ENCODE peak calls at places on chromosomes 13 and 19, in five cellular contexts. C, L, H, K and F are unnamed samples. For H3K9me3 and H3K27me3, the result is how much of the 10 kb centered on the place peaks cover.

GRCh38 chr13:37701306-37701705 is 102.7 kb upstream of the POSTN start:
- DNase-seq in H (no peak), C (no peak), K (no peak), L (no peak), F (no peak)

GRCh38 chr19:44694184-44694579 is 4.8 kb upstream of the CEACAM16 start:
- DNase-seq in C (no peak), H (no peak), L (no peak), K (no peak), F (no peak)

GRCh38 chr19:43489310-43489709 is 15.2 kb downstream of the PHLDB3 start:
- DNase-seq in C (no peak), H (no peak), K (no peak), L (no peak), F (no peak)

GRCh38 chr19:38924383-38924782 is 6.2 kb downstream of the SARS2 start:
- DNase-seq in L (no peak), K (no peak), H (no peak), C (no peak), F (no peak)

GRCh38 chr19:9828551-9829063 is 889 bp downstream of the UBL5 start:
- DNase-seq in K (no peak), L (no peak), C (no peak), H (no peak), F (no peak)

GRCh38 chr13:66778461-66778860 is 451.7 kb downstream of the PCDH9 start:
- DNase-seq in C (no peak), K (no peak), L (no peak), H (no peak), F (no peak)

GRCh38 chr19:3266792-3267469 is 42.5 kb downstream of the CELF5 start:
- DNase-seq in C (no peak), L (no peak), H (no peak), K (no peak), F (no peak)

GRCh38 chr19:18899624-18900560 is 3.9 kb upstream of the CERS1 start:
- DNase-seq in H (no peak), L (peak), C (no peak), K (no peak), F (no peak)

GRCh38 chr13:44649118-44649455 is 73.0 kb upstream of the TSC22D1 start:
- DNase-seq in K (no peak), C (no peak), L (no peak), H (no peak), F (no peak)

GRCh38 chr19:47280183-47280797 is 5.6 kb downstream of the INAFM1 start:
- DNase-seq in H (no peak), C (no peak), K (peak), L (peak), F (no peak)

DNA sequence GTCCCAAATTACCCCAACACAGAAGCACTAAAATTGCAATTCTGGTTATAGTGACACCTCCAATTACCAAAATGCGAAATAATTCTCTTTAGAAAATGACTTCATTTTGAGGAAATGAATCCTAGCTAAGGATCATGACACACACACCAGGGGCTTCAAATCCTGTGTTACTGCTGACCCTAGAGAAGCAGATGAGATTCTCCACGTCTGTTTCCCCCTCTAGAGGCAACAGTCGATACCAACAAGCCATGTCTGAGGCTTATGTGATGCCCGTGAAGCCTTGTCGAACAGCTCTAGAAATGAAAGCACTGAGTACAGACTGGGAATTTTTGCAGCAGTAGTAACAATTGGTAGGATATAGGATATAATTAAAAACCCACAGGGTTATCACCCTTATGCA is 153.6 kb upstream of the TMTC4 start:
- DNase-seq in L (peak), K (no peak), H (no peak), C (no peak), F (no peak)
- TF ChIP-seq CTCF in L (peak), K (no peak), H (no peak), C (no peak), F (no peak)

DNA sequence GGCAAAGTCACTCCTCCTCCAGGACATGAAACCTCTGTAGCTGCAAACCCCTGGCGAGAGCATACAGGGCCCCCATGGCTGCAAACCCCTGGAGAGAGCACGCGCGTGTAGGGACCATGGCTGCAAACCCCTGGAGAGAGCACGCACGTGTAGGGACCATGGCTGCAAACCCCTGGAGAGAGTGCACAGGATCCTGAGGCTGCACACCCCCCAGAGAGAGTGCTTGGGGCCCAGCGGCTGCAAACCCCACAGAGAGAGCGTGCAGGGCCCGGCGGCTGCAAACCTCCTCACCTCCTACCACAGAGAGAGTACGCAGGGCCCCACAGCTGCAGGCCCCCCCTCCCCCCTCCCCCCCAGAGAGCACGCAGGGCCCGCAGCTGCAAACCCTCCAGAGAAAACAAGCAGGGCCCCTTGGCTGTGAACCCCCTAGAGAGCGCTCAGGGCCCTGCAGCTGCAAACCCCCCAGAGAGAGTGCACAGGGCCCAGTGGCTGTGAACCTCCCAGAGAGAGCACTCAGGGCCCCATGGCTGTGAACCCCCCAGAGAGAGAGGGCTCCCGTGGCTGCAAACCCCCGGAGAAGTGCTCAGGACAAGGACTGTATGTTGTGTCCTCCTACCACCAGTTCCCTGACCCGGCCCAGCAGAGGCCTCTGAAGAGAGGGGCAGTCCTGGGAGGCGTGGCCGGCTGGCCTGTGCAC is 7.3 kb downstream of the ADPRHL1 start:
- DNase-seq in L (no peak), K (no peak), C (no peak), H (peak), F (no peak)
- H3K9me3 ChIP-seq in L (under half), K (under half), C (under half), H (under half), F (under half)

GRCh38 chr19:31470229-31470939 is 121.1 kb upstream of the TSHZ3 start:
- DNase-seq in K (no peak), L (no peak), H (no peak), C (no peak), F (no peak)
- H3K27me3 ChIP-seq in K (under half), L (under half), H (under half), C (under half), F (under half)

GRCh38 chr13:70523622-70524021 is 415.4 kb upstream of the KLHL1 start:
- DNase-seq in L (no peak), C (no peak), K (no peak), H (no peak), F (peak)

DNA sequence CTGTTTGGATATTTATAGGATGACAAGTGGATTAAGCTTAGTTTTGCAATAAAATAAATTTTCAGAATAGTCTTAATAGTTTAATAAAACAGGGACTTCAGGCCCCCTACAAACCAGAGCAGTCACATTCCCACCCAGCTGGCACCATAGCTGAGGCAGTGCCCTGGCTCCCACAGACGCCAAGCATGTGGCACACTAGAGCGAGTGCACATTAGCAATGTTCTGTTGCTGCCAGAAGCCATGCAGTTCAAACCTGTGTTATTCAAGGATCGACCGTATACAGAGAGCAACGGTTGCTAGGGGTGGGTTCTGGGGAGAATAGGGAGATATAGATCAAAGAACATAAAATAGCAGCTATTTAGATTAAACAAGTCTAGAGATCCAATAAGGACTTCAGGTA is 419.3 kb upstream of the KLHL1 start:
- DNase-seq in C (no peak), H (no peak), L (no peak), K (no peak), F (no peak)
- TF ChIP-seq CTCF in C (no peak), H (no peak), L (no peak), K (no peak), F (no peak)

DNA sequence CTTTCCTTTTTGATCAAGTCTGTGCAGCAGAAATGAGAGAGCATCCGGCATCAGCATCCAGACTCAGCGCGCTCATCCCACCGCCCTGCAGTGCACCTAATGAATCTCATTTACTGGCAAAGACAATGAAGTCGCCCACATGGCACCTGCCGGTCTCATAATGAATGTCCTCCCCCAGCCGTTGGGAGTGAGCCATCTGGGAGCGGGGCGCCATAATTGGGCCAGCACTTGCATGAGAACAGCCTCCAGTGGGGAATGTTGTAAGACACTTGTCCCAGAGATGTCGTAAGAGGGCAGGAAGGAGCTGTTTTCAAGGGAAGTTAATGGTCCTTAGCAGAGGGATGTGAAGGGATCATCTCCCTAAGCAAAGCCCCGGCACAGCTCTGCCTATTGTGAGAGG is 98.4 kb upstream of the UQCRFS1 start:
- DNase-seq in L (no peak), K (no peak), C (no peak), H (no peak), F (no peak)
- H3K9me3 ChIP-seq in L (under half), K (under half), C (under half), H (under half), F (under half)